ENCODE peak calls at places on chromosomes 4 and X, in five cellular contexts. P, B, D, C and U are unnamed samples.

GRCh38 chr4:100933628-100934027 is 413.7 kb downstream of the PPP3CA start:
- DNase-seq in B (no peak), C (peak; percentile 27), P (no peak), D (no peak), U (no peak)

GRCh38 chr4:47383829-47384427 is 79.6 kb downstream of the COMMD8 start:
- DNase-seq in B (no peak), P (no peak), D (no peak), C (peak; percentile 66), U (no peak)

GRCh38 chrX:104288961-104289360 is 34.2 kb upstream of the ESX1 start:
- DNase-seq in P (no peak), B (no peak), D (no peak), C (no peak), U (no peak)

GRCh38 chrX:48021026-48021900 is 14.5 kb downstream of the SPACA5 start:
- DNase-seq in C (peak; percentile 76), P (peak; percentile 79), D (peak; percentile 63), B (peak; percentile 75), U (peak; percentile 80)

GRCh38 chrX:123626962-123627361 is 105.9 kb downstream of the THOC2 start:
- DNase-seq in P (no peak), B (no peak), D (no peak), C (peak; percentile 81), U (no peak)

GRCh38 chrX:130771230-130771629 is 131.8 kb downstream of the ENOX2 start:
- DNase-seq in B (no peak), P (no peak), D (no peak), C (peak; percentile 58), U (no peak)

GRCh38 chrX:3638280-3638873 is 75.1 kb downstream of the PRKX start:
- DNase-seq in D (peak; percentile 21), P (peak; percentile 46), C (peak; percentile 49), B (peak; percentile 9), U (peak; percentile 13)

GRCh38 chr4:160136021-160136420 is 1033.1 kb downstream of the RAPGEF2 start:
- DNase-seq in C (peak; percentile 48), B (no peak), D (no peak), P (no peak), U (no peak)

GRCh38 chr4:68342139-68342538 is 7.8 kb downstream of the YTHDC1 start:
- DNase-seq in C (peak; percentile 51), P (no peak), B (no peak), D (no peak), U (no peak)

GRCh38 chr4:159593157-159593556 is 490.3 kb downstream of the RAPGEF2 start:
- DNase-seq in B (no peak), C (no peak), D (no peak), P (no peak), U (no peak)

GRCh38 chr4:55297346-55297745 is 48.7 kb upstream of the SRD5A3 start:
- DNase-seq in P (no peak), C (peak; percentile 2), D (no peak), B (no peak), U (no peak)

GRCh38 chr4:83011779-83012630 is 1.4 kb upstream of the LIN54 start:
- DNase-seq in P (peak; percentile 45), D (no peak), C (peak; percentile 49), B (peak; percentile 7), U (peak; percentile 13)

GRCh38 chr4:100286601-100287000 is 96.3 kb upstream of the DDIT4L start:
- DNase-seq in C (no peak), B (no peak), P (no peak), D (no peak), U (no peak)

GRCh38 chr4:186693894-186694293 is 29.8 kb downstream of the FAT1 start:
- DNase-seq in D (no peak), C (no peak), P (no peak), B (no peak), U (no peak)

GRCh38 chr4:145804134-145804533 is 124.2 kb downstream of the C4orf51 start:
- DNase-seq in B (no peak), P (no peak), C (peak; percentile 71), D (no peak), U (no peak)

GRCh38 chrX:39487166-39488006 is 610.4 kb downstream of the BCOR start:
- DNase-seq in P (no peak), D (no peak), B (no peak), C (no peak), U (no peak)

GRCh38 chr4:143375326-143376073 is 38.8 kb downstream of the GAB1 start:
- DNase-seq in P (peak; percentile 30), C (peak; percentile 36), D (no peak), B (no peak), U (no peak)

GRCh38 chr4:80335554-80336358 is at the start of gene CFAP299:
- DNase-seq in C (peak; percentile 94), D (no peak), B (peak; percentile 22), P (peak; percentile 89), U (peak; percentile 1)

GRCh38 chr4:42627887-42628646 is 28.8 kb downstream of the ATP8A1 start:
- DNase-seq in B (peak; percentile 14), D (no peak), C (no peak), P (peak; percentile 88), U (peak; percentile 60)

GRCh38 chr4:73080789-73081188 is 11.3 kb upstream of the COX18 start:
- DNase-seq in D (no peak), P (peak; percentile 9), B (no peak), C (no peak), U (no peak)

GRCh38 chr4:147088141-147088540 is 142.5 kb upstream of the TTC29 start:
- DNase-seq in B (no peak), D (no peak), C (no peak), P (no peak), U (no peak)

GRCh38 chrX:123884809-123885408 is 25.1 kb downstream of the XIAP start:
- DNase-seq in D (no peak), B (peak; percentile 3), C (peak; percentile 69), P (peak; percentile 38), U (peak; percentile 33)

GRCh38 chr4:139278956-139279722 is 886 bp downstream of the MGARP start:
- DNase-seq in C (no peak), B (no peak), D (no peak), P (no peak), U (no peak)

GRCh38 chr4:3291969-3292570 is 751 bp upstream of the RGS12 start:
- DNase-seq in P (peak; percentile 60), B (no peak), D (no peak), C (peak; percentile 58), U (peak; percentile 21)

GRCh38 chr4:107870916-107871786 is 46.4 kb downstream of the SGMS2 start:
- DNase-seq in D (no peak), C (no peak), P (no peak), B (no peak), U (no peak)